ENCODE peak calls at places on chromosomes 4 and X, in seven cellular contexts. F is uterus; N is CD8-positive, alpha-beta T cell; A is WERI-Rb-1; E is Panc1; L is GM23248; C is left ventricle myocardium inferior. U is an unnamed sample.

GRCh38 chrX:136584545-136584944 is 52.5 kb downstream of the VGLL1 start:
- DNase-seq in N (no peak), C (no peak), F (no peak), L (no peak), A (no peak), E (no peak), U (no peak)

GRCh38 chr4:112563431-112564200 is 47.6 kb upstream of the NEUROG2 start:
- DNase-seq in C (no peak), A (peak), F (no peak), N (no peak), L (no peak), E (no peak), U (no peak)

GRCh38 chr4:140252144-140252741 is 98.3 kb upstream of the MAML3 start:
- DNase-seq in L (no peak), F (peak), E (no peak), N (no peak), C (no peak), A (peak), U (no peak)

GRCh38 chr4:151753056-151753455 is 7.8 kb downstream of the GATB start:
- DNase-seq in C (no peak), A (no peak), L (peak), E (no peak), N (no peak), F (no peak), U (no peak)

GRCh38 chr4:40046311-40046980 is 10.2 kb upstream of the N4BP2 start:
- DNase-seq in E (no peak), C (no peak), L (peak), N (no peak), A (no peak), F (no peak), U (peak)

GRCh38 chr4:2252530-2252924 is 9.4 kb downstream of the MXD4 start:
- DNase-seq in F (no peak), C (no peak), L (no peak), E (no peak), A (peak), N (no peak), U (no peak)

GRCh38 chrX:40496728-40497127 is 84.0 kb upstream of the ATP6AP2 start:
- DNase-seq in F (peak), N (no peak), E (no peak), A (no peak), C (no peak), L (peak), U (peak)

GRCh38 chr4:41977709-41978108 is 3.8 kb upstream of the DCAF4L1 start:
- DNase-seq in E (no peak), N (no peak), C (no peak), L (peak), A (no peak), F (no peak), U (peak)

GRCh38 chr4:22491939-22492338 is 23.9 kb downstream of the ADGRA3 start:
- DNase-seq in F (no peak), L (no peak), A (no peak), C (no peak), N (no peak), E (no peak), U (no peak)

GRCh38 chr4:80407246-80407645 is 71.7 kb downstream of the CFAP299 start:
- DNase-seq in F (peak), L (peak), C (no peak), N (no peak), A (no peak), E (no peak), U (peak)

GRCh38 chr4:6746721-6747689 is 31.0 kb downstream of the BLOC1S4 start:
- DNase-seq in A (no peak), E (no peak), L (peak), N (no peak), F (no peak), C (peak), U (no peak)

GRCh38 chrX:6021316-6022091 is 207.2 kb downstream of the NLGN4X start:
- DNase-seq in A (peak), C (no peak), E (peak), N (peak), L (peak), F (no peak), U (no peak)

DNA sequence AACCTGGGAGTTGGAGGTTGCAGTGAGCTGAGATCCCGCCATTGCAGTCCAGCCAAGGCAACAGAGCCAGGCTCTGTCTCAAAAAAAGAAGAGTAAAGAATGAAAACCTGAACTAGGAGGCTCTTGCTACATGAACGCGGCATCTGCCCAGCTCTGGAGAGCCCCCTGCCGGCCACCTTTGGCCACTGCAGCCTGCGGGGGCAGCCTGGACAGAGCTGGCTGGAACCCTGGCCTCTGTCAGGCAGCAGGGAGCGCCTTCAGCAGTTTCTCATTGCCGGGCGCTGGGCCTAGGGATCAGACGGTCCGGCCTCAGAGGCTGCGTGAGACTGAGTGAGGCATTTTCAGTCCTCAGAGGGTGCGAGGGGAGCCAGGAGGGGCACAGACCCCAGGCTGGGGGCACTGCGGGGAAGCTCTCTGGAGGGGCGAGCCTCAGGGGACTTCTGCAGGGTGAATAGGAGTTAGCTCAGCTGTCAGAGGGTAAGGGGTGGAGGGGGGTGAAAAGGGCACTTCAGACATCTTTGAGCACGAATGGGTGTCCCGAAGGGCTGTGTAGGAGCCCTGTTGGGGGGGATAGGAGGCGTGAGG is 17.5 kb downstream of the DOK7 start:
- DNase-seq in C (peak), F (peak), A (peak), N (peak), E (peak), L (peak), U (peak)
- H3K27ac ChIP-seq in C (peak), F (no peak), A (no peak), N (no peak), E (no peak), L (no peak), U (no peak)

GRCh38 chr4:1041147-1041935 is 29.9 kb downstream of the FGFRL1 start:
- DNase-seq in C (no peak), A (no peak), L (peak), F (no peak), N (no peak), E (no peak), U (no peak)

GRCh38 chr4:1038948-1039492 is 27.6 kb downstream of the FGFRL1 start:
- DNase-seq in N (no peak), E (no peak), F (no peak), C (no peak), L (no peak), A (no peak), U (no peak)

GRCh38 chr4:1040344-1041146 is 29.1 kb downstream of the FGFRL1 start:
- DNase-seq in C (no peak), F (no peak), N (no peak), A (no peak), E (no peak), L (no peak), U (no peak)

GRCh38 chr4:1041936-1042330 is 30.5 kb downstream of the FGFRL1 start:
- DNase-seq in C (no peak), A (no peak), N (no peak), E (no peak), L (no peak), F (no peak), U (no peak)

GRCh38 chr4:1039493-1040343 is 28.3 kb downstream of the FGFRL1 start:
- DNase-seq in N (no peak), L (peak), E (no peak), C (no peak), F (peak), A (no peak), U (no peak)
- H3K27ac ChIP-seq in N (no peak), L (peak), E (peak), C (no peak), F (peak), A (peak), U (peak)

GRCh38 chr4:145131848-145132247 is 33.7 kb downstream of the ABCE1 start:
- DNase-seq in F (no peak), L (no peak), C (no peak), N (no peak), A (no peak), E (no peak), U (no peak)

GRCh38 chr4:145125396-145125795 is 27.3 kb downstream of the ABCE1 start:
- DNase-seq in F (no peak), L (no peak), A (no peak), C (no peak), N (no peak), E (no peak), U (no peak)

GRCh38 chr4:145130130-145130529 is 32.0 kb downstream of the ABCE1 start:
- DNase-seq in A (no peak), E (no peak), N (no peak), C (no peak), L (no peak), F (no peak), U (no peak)

GRCh38 chr4:145132521-145133098 is 34.5 kb downstream of the ABCE1 start:
- DNase-seq in A (no peak), N (no peak), L (peak), E (no peak), C (no peak), F (no peak), U (no peak)

DNA sequence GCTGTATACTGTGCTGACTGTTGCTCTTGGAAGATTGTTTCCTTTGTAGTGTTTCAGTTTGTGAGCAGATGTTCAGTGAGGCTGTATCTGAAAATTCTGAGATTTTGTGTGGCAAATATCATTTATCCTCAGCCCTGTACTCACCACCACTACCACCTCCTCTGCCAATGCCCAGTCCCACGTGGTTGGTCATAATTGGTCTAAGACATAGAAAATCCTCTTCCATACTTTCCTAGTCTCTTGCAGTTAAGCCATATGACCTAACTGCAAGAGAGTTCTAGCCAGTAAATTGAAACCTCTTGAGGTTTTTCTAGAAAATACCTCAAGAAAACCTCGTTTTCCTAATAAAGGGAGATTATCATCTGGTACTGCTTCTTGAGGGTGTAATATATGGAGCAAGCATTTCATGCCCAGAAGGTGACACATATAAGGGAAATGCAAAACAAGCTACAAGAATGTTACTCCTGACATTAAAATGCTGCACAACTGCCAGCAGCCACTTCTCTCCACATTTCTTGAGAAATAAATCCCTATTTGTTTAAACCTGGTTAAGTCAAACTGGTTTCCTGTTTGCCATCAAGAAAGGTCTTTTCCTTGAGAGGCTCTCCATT is 32.8 kb downstream of the ABCE1 start:
- DNase-seq in N (no peak), E (no peak), C (no peak), F (no peak), A (peak), L (peak), U (peak)
- H3K27ac ChIP-seq in N (no peak), E (no peak), C (no peak), F (peak), A (peak), L (peak), U (peak)

DNA sequence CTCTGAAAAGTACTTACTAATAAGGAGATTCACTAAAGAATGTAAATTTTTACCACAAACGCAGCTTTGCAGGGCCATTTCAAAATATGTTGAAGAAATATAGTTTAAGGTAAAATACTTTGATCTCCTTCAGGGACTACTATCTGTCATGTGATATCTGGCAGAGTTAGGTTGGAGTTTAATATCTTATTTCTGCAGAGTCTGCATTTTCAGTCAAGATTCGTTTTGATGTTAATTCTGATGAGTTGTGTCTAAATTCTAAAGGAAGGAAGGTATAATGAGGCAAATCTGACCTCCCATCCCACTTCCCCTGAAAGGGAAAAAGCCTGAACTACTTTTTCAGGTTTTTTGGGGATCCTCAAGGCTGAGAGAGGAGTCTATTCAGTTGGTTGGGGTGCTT is 123.9 kb upstream of the TECRL start:
- DNase-seq in A (no peak), F (no peak), L (no peak), E (no peak), C (no peak), N (no peak), U (no peak)
- H3K27ac ChIP-seq in A (no peak), F (no peak), L (no peak), E (no peak), C (peak), N (no peak), U (no peak)

GRCh38 chr4:146333895-146334262 is 119.5 kb downstream of the REELD1 start:
- DNase-seq in A (no peak), E (no peak), C (no peak), F (no peak), N (no peak), L (no peak), U (no peak)
- H3K27ac ChIP-seq in A (no peak), E (no peak), C (no peak), F (no peak), N (no peak), L (peak), U (peak)

U was measured in AG04450.